ENCODE peak calls at places on chromosomes 12 and 14, in nine cellular contexts. Y, H, Q, G, N, W, K, M and V are unnamed samples.
A peak's percentile ranks its signal among the peaks of the same experiment; 100 is the strongest.

GRCh38 chr12:92505373-92506340 is 197.1 kb upstream of the PLEKHG7 start:
- DNase-seq in Y (no peak), H (no peak), Q (no peak), G (peak; percentile 10), N (no peak), W (peak; percentile 67), K (no peak), M (peak; percentile 16), V (no peak)

GRCh38 chr12:132761032-132761910 is at the start of gene ANKLE2:
- DNase-seq in Y (peak; percentile 34), H (no peak), Q (peak; percentile 29), G (peak; percentile 36), N (peak; percentile 60), W (peak; percentile 72), K (peak; percentile 49), M (peak; percentile 48), V (peak; percentile 50)

GRCh38 chr14:81296263-81296923 is 75.6 kb upstream of the GTF2A1 start:
- DNase-seq in Y (no peak), H (no peak), Q (no peak), G (no peak), N (no peak), W (no peak), K (no peak), M (no peak), V (no peak)

GRCh38 chr12:16526693-16527092 is 79.3 kb downstream of the LMO3 start:
- DNase-seq in Y (no peak), H (peak; percentile 70), Q (peak; percentile 19), G (no peak), N (peak; percentile 69), W (no peak), K (no peak), M (no peak), V (no peak)

GRCh38 chr14:76810953-76811400 is 1.7 kb downstream of the ANGEL1 start:
- DNase-seq in Y (peak; percentile 40), H (no peak), Q (peak; percentile 19), G (peak; percentile 42), N (peak; percentile 57), W (peak; percentile 29), K (no peak), M (no peak), V (peak; percentile 41)

GRCh38 chr14:26401170-26401968 is 196.5 kb downstream of the NOVA1 start:
- DNase-seq in Y (no peak), H (no peak), Q (no peak), G (no peak), N (no peak), W (no peak), K (no peak), M (no peak), V (no peak)

GRCh38 chr12:79560165-79560889 is 130.4 kb downstream of the PAWR start:
- DNase-seq in Y (no peak), H (no peak), Q (no peak), G (no peak), N (peak; percentile 56), W (no peak), K (no peak), M (no peak), V (no peak)

GRCh38 chr12:111192657-111193056 is 176.2 kb downstream of the PHETA1 start:
- DNase-seq in Y (no peak), H (no peak), Q (no peak), G (no peak), N (no peak), W (no peak), K (no peak), M (no peak), V (no peak)